ENCODE peak calls at places on chromosomes 5 and 9, in six cellular contexts. N is HEK293T; W is ELF-1; M is activated CD8-positive, alpha-beta memory T cell treated with anti-CD3 and anti-CD28 coated beads, Interleukin-2, amount 50 U/mL, for 48 hours; Z is thoracic aorta; O is activated naive CD8-positive, alpha-beta T cell treated with anti-CD3 and anti-CD28 coated beads for 36 hours. H is an unnamed sample.

GRCh38 chr5:151020304-151021031 is at the start of gene GPX3:
- DNase-seq in N (peak), W (peak), M (peak), Z (peak), O (peak), H (peak)

GRCh38 chr9:7305677-7306076 is 493.9 kb downstream of the DMAC1 start:
- DNase-seq in N (no peak), W (no peak), M (no peak), Z (no peak), O (no peak), H (no peak)

GRCh38 chr5:143533978-143534763 is 130.7 kb upstream of the NR3C1 start:
- DNase-seq in N (no peak), W (no peak), M (no peak), Z (no peak), O (no peak), H (no peak)

GRCh38 chr5:73693573-73694061 is 67.6 kb downstream of the ARHGEF28 start:
- DNase-seq in N (peak), W (peak), M (no peak), Z (no peak), O (no peak), H (no peak)

GRCh38 chr9:21506910-21507795 is 25.0 kb upstream of the IFNE start:
- DNase-seq in N (no peak), W (no peak), M (no peak), Z (no peak), O (no peak), H (no peak)

GRCh38 chr5:74392698-74393431 is 247.7 kb downstream of the ENC1 start:
- DNase-seq in N (no peak), W (peak), M (no peak), Z (no peak), O (no peak), H (no peak)

GRCh38 chr9:76180541-76180940 is 213.7 kb downstream of the RFK start:
- DNase-seq in N (no peak), W (peak), M (no peak), Z (no peak), O (no peak), H (no peak)

GRCh38 chr5:142862585-142862984 is 92.4 kb downstream of the ARHGAP26 start:
- DNase-seq in N (no peak), W (no peak), M (no peak), Z (no peak), O (no peak), H (no peak)

GRCh38 chr5:173807150-173807784 is 80.9 kb upstream of the CPEB4 start:
- DNase-seq in N (no peak), W (no peak), M (no peak), Z (no peak), O (no peak), H (no peak)

GRCh38 chr5:160649304-160649703 is 202.7 kb downstream of the ATP10B start:
- DNase-seq in N (peak), W (no peak), M (no peak), Z (no peak), O (no peak), H (no peak)

H was measured in sciatic nerve.